ENCODE peak calls at places on chromosome 19, in five cellular contexts. One of them, this sample, is unnamed.

GRCh38 chr19:38836438-38837303 is 5.1 kb upstream of the ECH1 start:
- DNase-seq in AG09309: no peak
- DNase-seq in WTC11: no peak
- DNase-seq in stimulated activated CD4-positive, alpha-beta T cell treated with anti-CD3 and anti-CD28 coated beads, TNF-alpha, amount 100 ng/mL, for 48 hours: no peak
- DNase-seq in SK-N-DZ: no peak
- DNase-seq in this sample: no peak

GRCh38 chr19:21164541-21164940 is 22.7 kb downstream of the ZNF431 start:
- DNase-seq in AG09309: no peak
- DNase-seq in WTC11: no peak
- DNase-seq in stimulated activated CD4-positive, alpha-beta T cell treated with anti-CD3 and anti-CD28 coated beads, TNF-alpha, amount 100 ng/mL, for 48 hours: no peak
- DNase-seq in SK-N-DZ: no peak
- DNase-seq in this sample: no peak

GRCh38 chr19:43078311-43078710 is 4.2 kb downstream of the PSG2 start:
- DNase-seq in AG09309: no peak
- DNase-seq in WTC11: no peak
- DNase-seq in stimulated activated CD4-positive, alpha-beta T cell treated with anti-CD3 and anti-CD28 coated beads, TNF-alpha, amount 100 ng/mL, for 48 hours: no peak
- DNase-seq in SK-N-DZ: no peak
- DNase-seq in this sample: no peak

GRCh38 chr19:19445911-19446361 is 40.5 kb downstream of the GATAD2A start:
- DNase-seq in AG09309: no peak
- DNase-seq in WTC11: no peak
- DNase-seq in stimulated activated CD4-positive, alpha-beta T cell treated with anti-CD3 and anti-CD28 coated beads, TNF-alpha, amount 100 ng/mL, for 48 hours: no peak
- DNase-seq in SK-N-DZ: no peak
- DNase-seq in this sample: no peak

GRCh38 chr19:36850646-36851442 is at the start of gene ZNF345:
- DNase-seq in AG09309: peak; percentile 71
- DNase-seq in WTC11: peak; percentile 91
- DNase-seq in stimulated activated CD4-positive, alpha-beta T cell treated with anti-CD3 and anti-CD28 coated beads, TNF-alpha, amount 100 ng/mL, for 48 hours: peak; percentile 80
- DNase-seq in SK-N-DZ: peak; percentile 95
- DNase-seq in this sample: peak; percentile 86

GRCh38 chr19:5192568-5192967 is 148.0 kb downstream of the PTPRS start:
- DNase-seq in AG09309: no peak
- DNase-seq in WTC11: no peak
- DNase-seq in stimulated activated CD4-positive, alpha-beta T cell treated with anti-CD3 and anti-CD28 coated beads, TNF-alpha, amount 100 ng/mL, for 48 hours: no peak
- DNase-seq in SK-N-DZ: no peak
- DNase-seq in this sample: no peak

GRCh38 chr19:11475861-11476260 is 5.0 kb downstream of the ELAVL3 start:
- DNase-seq in AG09309: no peak
- DNase-seq in WTC11: no peak
- DNase-seq in stimulated activated CD4-positive, alpha-beta T cell treated with anti-CD3 and anti-CD28 coated beads, TNF-alpha, amount 100 ng/mL, for 48 hours: no peak
- DNase-seq in SK-N-DZ: no peak
- DNase-seq in this sample: no peak

GRCh38 chr19:49739933-49740332 is 23.2 kb downstream of the TSKS start:
- DNase-seq in AG09309: no peak
- DNase-seq in WTC11: no peak
- DNase-seq in stimulated activated CD4-positive, alpha-beta T cell treated with anti-CD3 and anti-CD28 coated beads, TNF-alpha, amount 100 ng/mL, for 48 hours: no peak
- DNase-seq in SK-N-DZ: no peak
- DNase-seq in this sample: no peak

GRCh38 chr19:13861392-13861713 is 15.6 kb upstream of the NANOS3 start:
- DNase-seq in AG09309: no peak
- DNase-seq in WTC11: no peak
- DNase-seq in stimulated activated CD4-positive, alpha-beta T cell treated with anti-CD3 and anti-CD28 coated beads, TNF-alpha, amount 100 ng/mL, for 48 hours: no peak
- DNase-seq in SK-N-DZ: no peak
- DNase-seq in this sample: no peak